ENCODE peak calls at places on chromosomes 13 and 19, in four cellular contexts. V, M, U and Q are unnamed samples.

GRCh38 chr19:55750715-55751114 is 8.2 kb upstream of the RFPL4A start:
- DNase-seq in V (no peak), M (no peak), U (no peak), Q (no peak)

GRCh38 chr13:54184576-54184975 is 1156.0 kb downstream of the OLFM4 start:
- DNase-seq in V (no peak), M (no peak), U (no peak), Q (no peak)

GRCh38 chr19:22422220-22422619 is at the start of gene ZNF98:
- DNase-seq in V (no peak), M (no peak), U (no peak), Q (peak; percentile 28)

GRCh38 chr13:112055032-112055416 is 11.9 kb upstream of the SOX1 start:
- DNase-seq in V (no peak), M (no peak), U (no peak), Q (no peak)

GRCh38 chr13:112972867-112973576 is 4.0 kb downstream of the MCF2L start:
- DNase-seq in V (no peak), M (no peak), U (no peak), Q (no peak)

GRCh38 chr19:27974082-27974513 is 1238.9 kb downstream of the UQCRFS1 start:
- DNase-seq in V (no peak), M (no peak), U (no peak), Q (no peak)

GRCh38 chr13:113905018-113905417 is 41.1 kb upstream of the GAS6 start:
- DNase-seq in V (no peak), M (no peak), U (peak; percentile 5), Q (no peak)

GRCh38 chr19:7729211-7729610 is 2.7 kb downstream of the CLEC4G start:
- DNase-seq in V (peak; percentile 49), M (peak; percentile 77), U (no peak), Q (no peak)

GRCh38 chr19:31272707-31273106 is 76.5 kb downstream of the TSHZ3 start:
- DNase-seq in V (peak; percentile 22), M (no peak), U (no peak), Q (no peak)

GRCh38 chr19:52722062-52723005 is 12.5 kb downstream of the ZNF611 start:
- DNase-seq in V (no peak), M (no peak), U (no peak), Q (no peak)

GRCh38 chr13:47858678-47859050 is 142.4 kb downstream of the SUCLA2 start:
- DNase-seq in V (no peak), M (no peak), U (no peak), Q (no peak)

GRCh38 chr13:106010836-106011235 is 524.6 kb downstream of the EFNB2 start:
- DNase-seq in V (no peak), M (no peak), U (no peak), Q (no peak)

GRCh38 chr19:9586764-9587163 is 2.5 kb upstream of the ZNF121 start:
- DNase-seq in V (no peak), M (no peak), U (peak; percentile 63), Q (peak; percentile 35)

GRCh38 chr19:51726049-51726448 is 2.3 kb upstream of the HAS1 start:
- DNase-seq in V (no peak), M (peak; percentile 88), U (peak; percentile 76), Q (no peak)

GRCh38 chr13:21124853-21125252 is 51.5 kb downstream of the SKA3 start:
- DNase-seq in V (no peak), M (no peak), U (no peak), Q (no peak)

GRCh38 chr13:113078895-113079720 is 26.5 kb upstream of the F7 start:
- DNase-seq in V (no peak), M (no peak), U (no peak), Q (no peak)

DNA sequence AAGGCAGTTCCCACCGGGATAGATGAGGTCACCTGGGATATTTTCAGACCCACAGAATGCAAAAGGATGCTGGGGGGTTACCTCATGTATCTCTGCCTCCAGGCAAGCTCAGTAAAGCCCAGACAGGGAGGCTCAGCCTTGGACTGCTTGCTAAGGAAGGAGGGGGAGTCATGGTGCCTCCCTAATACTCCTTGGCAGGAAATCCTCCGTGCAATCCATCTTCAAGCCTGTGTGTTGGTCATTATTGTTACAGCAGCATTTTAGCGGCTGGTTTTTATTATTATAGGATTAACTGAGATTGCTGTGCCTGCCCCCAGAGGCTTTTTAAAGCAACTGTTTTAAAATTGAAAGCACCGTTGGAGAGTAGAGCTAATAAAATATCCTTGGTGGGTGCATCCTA is 188.5 kb upstream of the UBL3 start:
- DNase-seq in V (no peak), M (no peak), U (no peak), Q (peak; percentile 43)
- TF ChIP-seq CTCF in V (no peak), M (no peak), U (no peak), Q (no peak)

DNA sequence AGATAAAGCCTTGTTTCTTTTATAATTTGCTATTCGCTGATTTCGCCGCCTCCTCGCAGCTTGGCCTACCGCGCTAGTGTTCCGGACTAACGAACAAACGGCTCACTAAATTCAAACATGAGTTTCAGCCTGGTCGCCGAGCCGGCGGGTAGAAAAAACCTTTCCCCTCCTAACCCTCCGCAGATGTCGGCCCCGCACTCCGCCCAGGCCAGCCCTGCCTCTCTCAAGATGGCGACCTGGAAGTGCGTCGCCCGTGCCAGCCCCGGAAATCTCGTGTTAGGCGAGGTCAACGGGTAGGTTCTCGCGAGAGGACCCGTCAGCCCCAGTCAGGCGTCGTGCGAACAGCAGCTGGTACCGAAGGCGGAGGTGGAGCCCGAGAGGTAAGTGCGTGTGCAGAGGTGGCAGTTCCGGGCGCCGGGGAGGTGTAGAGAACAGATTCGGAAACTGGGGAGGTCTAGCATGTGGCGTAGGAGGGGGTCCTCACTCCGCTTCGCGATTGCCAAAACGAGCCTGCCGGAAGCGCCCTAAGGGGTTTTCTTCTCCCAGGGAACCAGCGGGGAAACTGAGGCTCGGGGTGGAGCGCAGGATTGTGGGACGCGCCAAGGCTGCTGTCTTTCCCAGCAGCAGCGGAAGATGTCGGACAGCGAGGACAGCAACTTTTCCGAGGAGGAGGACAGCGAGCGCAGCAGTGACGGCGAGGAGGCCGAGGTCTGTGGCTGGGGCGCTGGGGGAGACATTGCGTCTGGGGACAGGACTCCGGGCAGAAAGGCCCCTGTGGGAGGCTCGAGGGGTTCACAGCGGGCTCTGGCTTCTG is at the start of gene SUPT5H:
- DNase-seq in V (peak; percentile 99), M (peak; percentile 95), U (peak; percentile 96), Q (peak; percentile 96)
- TF ChIP-seq POLR2A in V (peak; percentile 92), M (peak; percentile 90), U (no peak), Q (peak; percentile 95)

GRCh38 chr19:33396701-33397535 is 23.4 kb downstream of the CEBPG start:
- DNase-seq in V (peak; percentile 84), M (peak; percentile 68), U (no peak), Q (peak; percentile 14)

GRCh38 chr19:33399081-33399744 is 25.7 kb downstream of the CEBPG start:
- DNase-seq in V (no peak), M (peak; percentile 60), U (no peak), Q (no peak)

GRCh38 chr19:33395561-33396550 is 22.3 kb downstream of the CEBPG start:
- DNase-seq in V (no peak), M (peak; percentile 73), U (no peak), Q (peak; percentile 75)

GRCh38 chr19:33398361-33399060 is 25.0 kb downstream of the CEBPG start:
- DNase-seq in V (no peak), M (no peak), U (no peak), Q (no peak)

GRCh38 chr19:33397536-33398360 is 24.2 kb downstream of the CEBPG start:
- DNase-seq in V (no peak), M (peak; percentile 80), U (no peak), Q (no peak)
- TF ChIP-seq CTCF in V (no peak), M (no peak), U (no peak), Q (no peak)

GRCh38 chr19:35545001-35545854 is at the start of gene TMEM147:
- DNase-seq in V (peak; percentile 95), M (peak; percentile 99), U (peak; percentile 89), Q (peak; percentile 91)
- TF ChIP-seq POLR2A in V (peak; percentile 81), M (peak; percentile 42), U (no peak), Q (peak; percentile 27)

GRCh38 chr19:18571564-18572344 is at the start of gene UBA52:
- DNase-seq in V (peak; percentile 98), M (peak; percentile 100), U (peak; percentile 97), Q (peak; percentile 96)
- TF ChIP-seq CTCF in V (no peak), M (no peak), U (no peak), Q (peak; percentile 19)

GRCh38 chr13:50125556-50126377 is 110.5 kb downstream of the KCNRG start:
- DNase-seq in V (peak; percentile 98), M (peak; percentile 98), U (peak; percentile 95), Q (peak; percentile 90)
- TF ChIP-seq POLR2A in V (peak; percentile 89), M (peak; percentile 82), U (no peak), Q (no peak)